ENCODE peak calls at places on chromosomes 2 and 18, in six cellular contexts. One of them, this sample, is unnamed.

GRCh38 chr2:233384811-233385488 is 30.7 kb downstream of the DGKD start:
- DNase-seq in AG04450: no peak
- DNase-seq in EH: no peak
- DNase-seq in NCI-H1417: no peak
- DNase-seq in NCI-H1092 treated with DMSO at 0.1 percent for 48 hours: no peak
- DNase-seq in frontal cortex: no peak
- DNase-seq in this sample: no peak

GRCh38 chr2:113212245-113213060 is 38.7 kb downstream of the PSD4 start:
- DNase-seq in AG04450: no peak
- DNase-seq in EH: no peak
- DNase-seq in NCI-H1417: peak
- DNase-seq in NCI-H1092 treated with DMSO at 0.1 percent for 48 hours: peak
- DNase-seq in frontal cortex: no peak
- DNase-seq in this sample: no peak

GRCh38 chr18:7856733-7857132 is 289.6 kb downstream of the PTPRM start:
- DNase-seq in AG04450: no peak
- DNase-seq in EH: peak
- DNase-seq in NCI-H1417: no peak
- DNase-seq in NCI-H1092 treated with DMSO at 0.1 percent for 48 hours: no peak
- DNase-seq in frontal cortex: no peak
- DNase-seq in this sample: no peak

GRCh38 chr2:189719531-189719930 is 43.1 kb downstream of the OSGEPL1 start:
- DNase-seq in AG04450: no peak
- DNase-seq in EH: no peak
- DNase-seq in NCI-H1417: no peak
- DNase-seq in NCI-H1092 treated with DMSO at 0.1 percent for 48 hours: no peak
- DNase-seq in frontal cortex: no peak
- DNase-seq in this sample: no peak

GRCh38 chr18:54774971-54775665 is 53.2 kb upstream of the RAB27B start:
- DNase-seq in AG04450: no peak
- DNase-seq in EH: no peak
- DNase-seq in NCI-H1417: no peak
- DNase-seq in NCI-H1092 treated with DMSO at 0.1 percent for 48 hours: no peak
- DNase-seq in frontal cortex: no peak
- DNase-seq in this sample: no peak

GRCh38 chr2:25570161-25570840 is 103.1 kb downstream of the DTNB start:
- DNase-seq in AG04450: no peak
- DNase-seq in EH: peak
- DNase-seq in NCI-H1417: no peak
- DNase-seq in NCI-H1092 treated with DMSO at 0.1 percent for 48 hours: no peak
- DNase-seq in frontal cortex: no peak
- DNase-seq in this sample: no peak

GRCh38 chr2:155356250-155356649 is 657.8 kb downstream of the KCNJ3 start:
- DNase-seq in AG04450: no peak
- DNase-seq in EH: no peak
- DNase-seq in NCI-H1417: no peak
- DNase-seq in NCI-H1092 treated with DMSO at 0.1 percent for 48 hours: no peak
- DNase-seq in frontal cortex: no peak
- DNase-seq in this sample: no peak

GRCh38 chr18:76055025-76055424 is 440.0 kb downstream of the ZNF516 start:
- DNase-seq in AG04450: no peak
- DNase-seq in EH: no peak
- DNase-seq in NCI-H1417: no peak
- DNase-seq in NCI-H1092 treated with DMSO at 0.1 percent for 48 hours: no peak
- DNase-seq in frontal cortex: no peak
- DNase-seq in this sample: no peak

GRCh38 chr2:148622390-148622789 is 22.2 kb upstream of the EPC2 start:
- DNase-seq in AG04450: no peak
- DNase-seq in EH: no peak
- DNase-seq in NCI-H1417: no peak
- DNase-seq in NCI-H1092 treated with DMSO at 0.1 percent for 48 hours: no peak
- DNase-seq in frontal cortex: no peak
- DNase-seq in this sample: no peak

GRCh38 chr2:98824256-98825042 is 93.5 kb upstream of the MGAT4A start:
- DNase-seq in AG04450: no peak
- DNase-seq in EH: no peak
- DNase-seq in NCI-H1417: no peak
- DNase-seq in NCI-H1092 treated with DMSO at 0.1 percent for 48 hours: no peak
- DNase-seq in frontal cortex: no peak
- DNase-seq in this sample: no peak

GRCh38 chr18:55272510-55273243 is 313.4 kb upstream of the CCDC68 start:
- DNase-seq in AG04450: peak
- DNase-seq in EH: peak
- DNase-seq in NCI-H1417: no peak
- DNase-seq in NCI-H1092 treated with DMSO at 0.1 percent for 48 hours: no peak
- DNase-seq in frontal cortex: no peak
- DNase-seq in this sample: no peak

GRCh38 chr2:240457223-240458043 is 22.0 kb downstream of the GPC1 start:
- DNase-seq in AG04450: no peak
- DNase-seq in EH: no peak
- DNase-seq in NCI-H1417: no peak
- DNase-seq in NCI-H1092 treated with DMSO at 0.1 percent for 48 hours: no peak
- DNase-seq in frontal cortex: no peak
- DNase-seq in this sample: no peak

GRCh38 chr2:44975571-44976450 is 33.4 kb downstream of the SIX2 start:
- DNase-seq in AG04450: no peak
- DNase-seq in EH: no peak
- DNase-seq in NCI-H1417: no peak
- DNase-seq in NCI-H1092 treated with DMSO at 0.1 percent for 48 hours: no peak
- DNase-seq in frontal cortex: no peak
- DNase-seq in this sample: no peak

GRCh38 chr2:54206596-54206995 is 49.4 kb downstream of the TSPYL6 start:
- DNase-seq in AG04450: no peak
- DNase-seq in EH: peak
- DNase-seq in NCI-H1417: peak
- DNase-seq in NCI-H1092 treated with DMSO at 0.1 percent for 48 hours: peak
- DNase-seq in frontal cortex: peak
- DNase-seq in this sample: peak

GRCh38 chr2:54574107-54574859 is 118.2 kb downstream of the SPTBN1 start:
- DNase-seq in AG04450: no peak
- DNase-seq in EH: no peak
- DNase-seq in NCI-H1417: peak
- DNase-seq in NCI-H1092 treated with DMSO at 0.1 percent for 48 hours: no peak
- DNase-seq in frontal cortex: no peak
- DNase-seq in this sample: peak

GRCh38 chr2:157158111-157158510 is 99.4 kb upstream of the GALNT5 start:
- DNase-seq in AG04450: no peak
- DNase-seq in EH: peak
- DNase-seq in NCI-H1417: no peak
- DNase-seq in NCI-H1092 treated with DMSO at 0.1 percent for 48 hours: no peak
- DNase-seq in frontal cortex: no peak
- DNase-seq in this sample: no peak

GRCh38 chr2:201484805-201485204 is 33.3 kb downstream of the STRADB start:
- DNase-seq in AG04450: no peak
- DNase-seq in EH: peak
- DNase-seq in NCI-H1417: no peak
- DNase-seq in NCI-H1092 treated with DMSO at 0.1 percent for 48 hours: no peak
- DNase-seq in frontal cortex: no peak
- DNase-seq in this sample: no peak

GRCh38 chr2:98396745-98397355 is 47.8 kb upstream of the INPP4A start:
- DNase-seq in AG04450: no peak
- DNase-seq in EH: no peak
- DNase-seq in NCI-H1417: no peak
- DNase-seq in NCI-H1092 treated with DMSO at 0.1 percent for 48 hours: no peak
- DNase-seq in frontal cortex: no peak
- DNase-seq in this sample: no peak

GRCh38 chr2:190713476-190713875 is 64.6 kb downstream of the NAB1 start:
- DNase-seq in AG04450: no peak
- DNase-seq in EH: peak
- DNase-seq in NCI-H1417: no peak
- DNase-seq in NCI-H1092 treated with DMSO at 0.1 percent for 48 hours: no peak
- DNase-seq in frontal cortex: no peak
- DNase-seq in this sample: no peak

GRCh38 chr2:207505728-207506127 is 24.0 kb upstream of the CREB1 start:
- DNase-seq in AG04450: no peak
- DNase-seq in EH: peak
- DNase-seq in NCI-H1417: no peak
- DNase-seq in NCI-H1092 treated with DMSO at 0.1 percent for 48 hours: no peak
- DNase-seq in frontal cortex: no peak
- DNase-seq in this sample: no peak

GRCh38 chr2:45013229-45014015 is 4.2 kb upstream of the SIX2 start:
- DNase-seq in AG04450: no peak
- DNase-seq in EH: no peak
- DNase-seq in NCI-H1417: no peak
- DNase-seq in NCI-H1092 treated with DMSO at 0.1 percent for 48 hours: no peak
- DNase-seq in frontal cortex: peak
- DNase-seq in this sample: no peak